ENCODE peak calls at places on chromosomes 12 and 14, in four cellular contexts. B is cardiac muscle cell, A is thoracic aorta, L is heart right ventricle. X is an unnamed sample.

GRCh38 chr12:123991402-123991951 is 18.5 kb downstream of the ZNF664 start:
- DNase-seq in B (no peak), A (no peak), L (no peak), X (no peak)

GRCh38 chr14:54652890-54653201 is 85.9 kb downstream of the SAMD4A start:
- DNase-seq in B (no peak), A (no peak), L (no peak), X (no peak)

GRCh38 chr12:58703911-58704310 is 216.4 kb downstream of the LRIG3 start:
- DNase-seq in B (no peak), A (no peak), L (no peak), X (no peak)

GRCh38 chr14:86712727-86713126 is 1182.8 kb downstream of the FLRT2 start:
- DNase-seq in B (no peak), A (no peak), L (no peak), X (no peak)

GRCh38 chr14:33551963-33552362 is 398.9 kb downstream of the EGLN3 start:
- DNase-seq in B (no peak), A (no peak), L (no peak), X (no peak)

GRCh38 chr12:120453977-120454376 is 7.7 kb downstream of the GATC start:
- DNase-seq in B (peak; percentile 21), A (no peak), L (no peak), X (no peak)

GRCh38 chr12:49482095-49483051 is 56.5 kb upstream of the KCNH3 start:
- DNase-seq in B (no peak), A (no peak), L (no peak), X (no peak)

GRCh38 chr12:72547593-72547992 is 275.4 kb downstream of the TRHDE start:
- DNase-seq in B (no peak), A (no peak), L (no peak), X (no peak)

GRCh38 chr14:37858733-37859132 is 263.3 kb downstream of the TTC6 start:
- DNase-seq in B (no peak), A (no peak), L (no peak), X (no peak)

GRCh38 chr14:96280104-96280503 is 24.1 kb downstream of the BDKRB1 start:
- DNase-seq in B (no peak), A (no peak), L (no peak), X (no peak)

GRCh38 chr12:52076811-52077210 is 2.7 kb upstream of the SMIM41 start:
- DNase-seq in B (no peak), A (no peak), L (no peak), X (no peak)

GRCh38 chr12:6337958-6338406 is 3.9 kb downstream of the TNFRSF1A start:
- DNase-seq in B (no peak), A (no peak), L (no peak), X (no peak)

GRCh38 chr12:6180300-6181051 is 19.7 kb upstream of the CD9 start:
- DNase-seq in B (no peak), A (no peak), L (peak; percentile 66), X (no peak)

GRCh38 chr14:65594882-65595237 is 182.3 kb downstream of the FUT8 start:
- DNase-seq in B (no peak), A (no peak), L (no peak), X (no peak)

GRCh38 chr14:69242311-69243224 is 17.4 kb upstream of the GALNT16 start:
- DNase-seq in B (peak; percentile 66), A (no peak), L (no peak), X (peak; percentile 49)

GRCh38 chr12:69096669-69097364 is 142.6 kb upstream of the CPSF6 start:
- DNase-seq in B (no peak), A (no peak), L (no peak), X (no peak)

DNA sequence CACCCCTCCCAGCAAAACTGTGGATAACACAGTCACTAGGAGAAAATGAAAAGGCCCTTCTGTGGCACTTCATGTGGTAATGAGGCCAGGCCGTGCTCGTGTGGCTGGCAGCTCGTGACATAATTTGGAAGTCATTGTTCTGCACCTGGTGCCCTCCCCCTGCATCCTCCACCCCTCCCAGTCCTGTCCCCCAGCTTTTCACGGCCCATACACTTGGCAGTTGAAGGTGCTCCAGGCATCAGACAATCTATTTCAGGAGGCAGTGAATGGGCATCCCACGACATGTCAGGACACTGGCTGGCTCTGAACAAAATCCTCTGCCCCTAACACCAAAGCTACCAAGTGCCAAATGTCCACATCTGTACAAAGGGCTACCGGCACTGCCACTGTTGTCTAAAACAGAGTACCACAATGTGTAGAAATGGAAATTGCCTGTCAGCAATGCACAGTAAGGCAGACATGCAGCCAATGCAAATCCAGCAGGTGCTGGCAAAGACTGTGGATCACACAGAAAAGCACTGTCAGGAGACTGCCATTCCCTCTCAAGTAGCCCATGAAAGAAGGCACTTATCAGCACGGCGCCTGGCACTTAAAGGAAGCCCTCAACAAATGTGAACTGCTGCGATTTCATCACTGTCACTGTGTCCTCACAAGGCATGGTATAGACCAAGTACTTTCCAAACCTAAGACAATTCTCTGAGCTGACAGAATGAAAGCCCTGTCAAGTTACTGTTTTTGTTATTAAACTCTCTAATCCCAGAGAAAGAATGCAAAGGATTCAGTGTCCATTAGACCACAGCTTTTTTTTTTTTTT is 39.1 kb downstream of the CORO1C start:
- DNase-seq in B (peak; percentile 71), A (no peak), L (peak; percentile 24), X (no peak)
- H3K4me3 ChIP-seq in B (no peak overlapping the region), A (peak overlapping the region; percentile 52), L (peak overlapping the region; percentile 32), X (no peak overlapping the region)

DNA sequence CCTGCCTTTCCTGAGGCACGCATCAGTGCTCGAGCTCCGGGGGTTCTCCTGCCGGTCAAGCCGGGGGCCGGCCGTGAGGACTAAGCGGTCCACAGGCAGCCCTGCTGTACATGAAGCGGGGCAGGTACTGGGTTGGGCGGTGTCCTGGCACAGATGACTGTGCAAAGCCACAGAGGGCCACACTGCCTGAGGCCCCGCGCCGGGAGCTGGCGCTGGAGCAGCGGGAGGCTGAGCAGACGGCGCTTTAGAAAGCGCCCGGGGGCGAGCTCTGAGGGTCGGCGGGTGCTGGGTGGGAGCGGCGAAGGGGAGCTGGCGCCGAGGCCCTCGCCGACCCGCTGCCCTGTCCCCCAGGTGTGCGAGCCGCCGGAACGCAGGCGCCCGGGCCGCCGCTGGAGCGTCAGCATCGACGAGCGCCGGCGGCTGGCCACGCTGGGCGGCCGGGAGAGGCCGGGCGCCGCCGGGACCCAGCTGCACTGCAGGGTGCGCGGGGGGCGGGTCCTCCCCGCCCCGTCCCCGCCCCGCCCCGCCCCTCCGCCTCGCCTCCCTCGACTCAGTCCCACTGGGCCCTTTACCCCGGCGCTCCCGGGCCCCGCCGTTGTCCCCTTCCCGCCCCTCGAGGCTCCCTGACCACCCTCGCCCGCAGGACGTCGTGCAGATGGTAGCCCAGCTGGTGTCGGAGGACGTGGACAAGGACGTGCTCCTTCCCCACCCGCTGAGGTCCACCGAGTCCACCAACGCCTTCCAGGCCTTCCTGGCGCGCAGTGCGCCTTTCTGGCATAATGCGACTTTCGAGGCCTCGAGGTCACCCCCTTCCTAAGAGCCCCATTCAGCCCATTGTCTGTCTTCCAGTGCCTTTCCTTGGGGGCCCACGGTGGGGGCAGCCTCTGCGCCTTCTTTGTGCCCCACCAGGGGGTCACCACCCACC is 8.3 kb upstream of the MTA1 start:
- DNase-seq in B (peak; percentile 80), A (no peak), L (no peak), X (no peak)
- H3K27me3 ChIP-seq in B (peaks cover 18% of the 10 kb centered on the region), A (peaks cover 5% of the 10 kb centered on the region), L (no peaks in the 10 kb centered on the region), X (no peaks in the 10 kb centered on the region)

DNA sequence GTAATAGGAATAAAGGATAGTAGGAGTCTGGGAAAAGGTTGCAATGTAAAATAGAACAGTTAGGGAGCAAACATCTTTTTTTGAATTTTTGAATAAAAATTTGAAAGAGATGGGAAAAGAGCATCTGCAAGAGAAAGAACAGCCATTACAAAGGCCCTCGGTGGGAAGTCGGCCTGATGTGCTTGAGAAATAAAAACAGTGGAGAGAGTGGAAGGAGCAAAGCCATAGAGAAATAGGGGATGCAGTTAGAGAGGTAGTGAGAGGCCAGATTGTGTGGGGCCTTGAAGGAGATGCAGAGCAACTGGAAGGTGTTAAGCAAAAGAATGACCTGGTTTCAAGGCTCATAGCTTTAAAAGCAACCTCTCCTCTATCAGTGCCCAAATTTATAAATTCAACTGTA is 409.8 kb downstream of the RERGL start:
- DNase-seq in B (no peak), A (no peak), L (no peak), X (no peak)
- H3K4me3 ChIP-seq in B (no peak overlapping the region), A (no peak overlapping the region), L (no peak overlapping the region), X (no peak overlapping the region)

DNA sequence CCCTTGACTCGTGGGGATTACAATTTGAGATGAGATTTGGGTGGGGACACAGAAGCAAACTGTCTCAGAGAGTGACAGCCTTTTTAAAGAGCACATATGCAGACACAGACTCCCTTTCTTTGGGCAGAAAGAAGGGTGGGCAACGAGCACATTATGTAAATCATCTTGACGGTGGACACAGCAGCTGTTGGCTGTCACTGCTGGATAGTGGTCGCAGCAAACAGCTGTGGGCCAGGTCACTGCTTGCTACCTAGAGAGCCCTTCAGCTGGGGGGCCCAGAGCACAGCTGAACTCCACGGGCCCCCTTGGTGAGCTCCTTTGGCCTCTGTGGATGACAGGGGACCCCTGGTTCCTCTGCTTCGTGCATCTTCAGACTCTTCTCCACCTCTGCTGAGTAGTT is 23.1 kb downstream of the PPP2R5C start:
- DNase-seq in B (no peak), A (no peak), L (no peak), X (no peak)
- H3K27me3 ChIP-seq in B (peaks cover 22% of the 10 kb centered on the region), A (no peaks in the 10 kb centered on the region), L (no peaks in the 10 kb centered on the region), X (no peaks in the 10 kb centered on the region)

GRCh38 chr14:75452324-75452723 is 24.5 kb downstream of the JDP2 start:
- DNase-seq in B (no peak), A (no peak), L (peak; percentile 34), X (no peak)

GRCh38 chr14:75456069-75457023 is 28.5 kb downstream of the JDP2 start:
- DNase-seq in B (no peak), A (no peak), L (no peak), X (no peak)

GRCh38 chr14:75452900-75453816 is 25.3 kb downstream of the JDP2 start:
- DNase-seq in B (peak; percentile 79), A (no peak), L (peak; percentile 71), X (no peak)

GRCh38 chr14:75454963-75455546 is 27.2 kb downstream of the JDP2 start:
- DNase-seq in B (peak; percentile 46), A (no peak), L (peak; percentile 61), X (no peak)

DNA sequence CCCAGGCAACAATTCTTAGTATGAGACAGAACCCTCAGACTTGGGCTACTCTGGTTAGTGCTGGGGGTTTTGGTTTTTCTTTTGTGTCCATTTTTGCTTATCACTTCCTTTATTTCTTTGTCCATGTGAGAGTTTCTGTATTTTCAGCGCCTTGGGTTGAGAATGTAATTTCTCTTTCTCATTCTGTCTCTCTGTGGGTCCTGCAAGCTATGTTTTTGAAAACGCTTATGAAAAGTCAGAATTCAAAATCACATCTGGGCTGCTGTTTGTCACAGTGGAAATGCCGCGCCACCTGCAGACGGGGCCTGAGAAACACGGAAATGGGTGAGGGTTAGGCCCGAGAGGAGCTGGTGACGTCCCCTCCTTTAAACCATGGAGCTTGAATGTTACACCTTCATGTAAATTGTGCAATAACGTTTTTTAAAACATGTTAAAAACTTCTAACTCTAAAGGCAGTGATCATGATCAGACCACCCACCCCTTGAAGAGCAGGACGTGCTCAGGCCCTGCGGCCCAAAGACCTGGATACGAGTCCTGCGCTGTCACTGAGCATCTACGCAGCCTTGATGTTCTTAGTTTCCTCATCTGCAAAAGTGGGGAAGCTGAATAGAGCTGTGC is 26.1 kb downstream of the JDP2 start:
- DNase-seq in B (no peak), A (no peak), L (no peak), X (no peak)
- H3K4me3 ChIP-seq in B (no peak overlapping the region), A (no peak overlapping the region), L (no peak overlapping the region), X (no peak overlapping the region)

GRCh38 chr12:3366451-3367155 is 124.4 kb upstream of the PRMT8 start:
- DNase-seq in B (no peak), A (no peak), L (no peak), X (no peak)
- H3K27me3 ChIP-seq in B (peaks cover 64% of the 10 kb centered on the region), A (no peaks in the 10 kb centered on the region), L (peaks cover 14% of the 10 kb centered on the region), X (no peaks in the 10 kb centered on the region)

GRCh38 chr12:54125950-54126695 is 62.7 kb downstream of the SMUG1 start:
- DNase-seq in B (no peak), A (no peak), L (peak; percentile 30), X (no peak)
- H3K4me3 ChIP-seq in B (peak overlapping the region; percentile 31), A (peak overlapping the region; percentile 81), L (peak overlapping the region; percentile 54), X (peak overlapping the region; percentile 25)

GRCh38 chr14:103124501-103125001 is 1.3 kb downstream of the TNFAIP2 start:
- DNase-seq in B (no peak), A (no peak), L (no peak), X (no peak)
- H3K27me3 ChIP-seq in B (peaks cover 56% of the 10 kb centered on the region), A (no peaks in the 10 kb centered on the region), L (no peaks in the 10 kb centered on the region), X (no peaks in the 10 kb centered on the region)

X was measured in naive thymus-derived CD4-positive, alpha-beta T cell.